ENCODE peak calls at places on chromosomes 5 and 9, in four cellular contexts. One of them, this sample, is unnamed.
A peak's percentile ranks its signal among the peaks of the same experiment; 100 is the strongest.

GRCh38 chr9:114275246-114275994 is 47.5 kb upstream of the ORM1 start:
- DNase-seq in cardiac fibroblast: peak; percentile 28
- DNase-seq in colonic mucosa: no peak
- DNase-seq in transverse colon: no peak
- DNase-seq in this sample: peak; percentile 52

GRCh38 chr9:109910616-109911568 is 130.9 kb downstream of the PALM2AKAP2 start:
- DNase-seq in cardiac fibroblast: peak; percentile 69
- DNase-seq in colonic mucosa: peak; percentile 77
- DNase-seq in transverse colon: peak; percentile 60
- DNase-seq in this sample: peak; percentile 74

GRCh38 chr5:134129411-134130238 is 15.1 kb downstream of the TCF7 start:
- DNase-seq in cardiac fibroblast: no peak
- DNase-seq in transverse colon: no peak
- DNase-seq in colonic mucosa: no peak
- DNase-seq in this sample: no peak

GRCh38 chr9:68685770-68686169 is 19.3 kb upstream of the PIP5K1B start:
- DNase-seq in cardiac fibroblast: no peak
- DNase-seq in transverse colon: peak; percentile 67
- DNase-seq in colonic mucosa: peak; percentile 82
- DNase-seq in this sample: peak; percentile 13

GRCh38 chr9:110142868-110143866 is 64.8 kb downstream of the C9orf152 start:
- DNase-seq in colonic mucosa: no peak
- DNase-seq in transverse colon: no peak
- DNase-seq in cardiac fibroblast: no peak
- DNase-seq in this sample: no peak

GRCh38 chr5:97071101-97071500 is 71.3 kb downstream of the LIX1 start:
- DNase-seq in colonic mucosa: peak; percentile 25
- DNase-seq in transverse colon: no peak
- DNase-seq in cardiac fibroblast: peak; percentile 43
- DNase-seq in this sample: peak; percentile 38

GRCh38 chr9:130144703-130145102 is 27.5 kb upstream of the NCS1 start:
- DNase-seq in cardiac fibroblast: no peak
- DNase-seq in transverse colon: no peak
- DNase-seq in colonic mucosa: no peak
- DNase-seq in this sample: no peak

GRCh38 chr5:26833596-26833995 is 204.8 kb downstream of the CDH9 start:
- DNase-seq in colonic mucosa: no peak
- DNase-seq in cardiac fibroblast: peak; percentile 3
- DNase-seq in transverse colon: no peak
- DNase-seq in this sample: peak; percentile 7

GRCh38 chr5:2376486-2376885 is 375.0 kb downstream of the IRX2 start:
- DNase-seq in cardiac fibroblast: no peak
- DNase-seq in transverse colon: no peak
- DNase-seq in colonic mucosa: no peak
- DNase-seq in this sample: no peak

GRCh38 chr9:123796073-123796472 is 133.9 kb downstream of the DENND1A start:
- DNase-seq in transverse colon: no peak
- DNase-seq in cardiac fibroblast: no peak
- DNase-seq in colonic mucosa: no peak
- DNase-seq in this sample: no peak

GRCh38 chr5:28770307-28770706 is 1731.9 kb upstream of the CDH9 start:
- DNase-seq in colonic mucosa: no peak
- DNase-seq in cardiac fibroblast: no peak
- DNase-seq in transverse colon: no peak
- DNase-seq in this sample: no peak

DNA sequence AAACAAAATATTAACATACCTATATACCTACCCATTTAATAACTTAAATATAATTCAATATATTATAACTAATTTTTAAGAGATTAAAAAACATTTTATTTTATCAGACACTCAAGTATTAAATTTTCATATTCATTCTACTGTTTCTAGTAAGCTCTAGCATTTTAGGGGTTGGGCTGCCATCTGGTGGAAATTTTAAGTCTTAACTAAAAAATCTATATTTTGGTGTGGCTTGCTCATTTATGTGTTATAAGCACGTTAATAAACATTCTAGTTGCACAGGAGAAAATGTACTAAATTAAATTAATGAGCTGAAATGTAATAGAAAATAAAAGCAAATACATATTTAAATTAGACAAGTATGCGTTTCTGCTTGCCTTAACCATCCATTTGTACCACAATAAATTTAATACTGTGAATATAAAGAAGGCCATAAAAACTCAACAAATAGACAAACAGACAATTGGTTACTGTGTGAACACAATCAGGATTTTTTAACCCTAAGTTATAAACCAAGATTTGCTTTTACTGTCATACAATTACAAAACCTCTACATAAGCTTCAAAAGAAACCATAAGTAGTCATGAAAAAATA is 1728.3 kb upstream of the CDH9 start:
- DNase-seq in colonic mucosa: no peak
- DNase-seq in transverse colon: no peak
- DNase-seq in cardiac fibroblast: peak; percentile 62
- DNase-seq in this sample: peak; percentile 62
- TF ChIP-seq CTCF in colonic mucosa: no peak
- TF ChIP-seq CTCF in transverse colon: no peak
- TF ChIP-seq CTCF in cardiac fibroblast: peak; percentile 8
- TF ChIP-seq CTCF in this sample: peak; percentile 12

DNA sequence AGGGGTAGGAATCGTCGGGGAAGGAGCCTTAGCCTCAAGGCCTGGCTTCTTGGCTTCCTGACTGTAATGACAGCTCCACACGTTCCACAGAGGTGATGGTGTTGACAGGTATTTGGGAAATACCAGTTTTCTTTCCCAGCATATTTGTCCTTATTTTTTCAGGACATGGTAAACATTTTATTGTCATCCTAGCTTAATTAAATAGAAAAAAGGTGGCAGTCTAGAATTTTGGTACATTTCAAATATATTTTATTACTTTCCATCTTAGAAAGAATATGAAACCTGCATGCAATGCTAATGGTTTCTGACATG is 8.4 kb downstream of the CXCL14 start:
- DNase-seq in cardiac fibroblast: no peak
- DNase-seq in transverse colon: no peak
- DNase-seq in colonic mucosa: no peak
- DNase-seq in this sample: no peak
- TF ChIP-seq CTCF in cardiac fibroblast: no peak
- TF ChIP-seq CTCF in transverse colon: no peak
- TF ChIP-seq CTCF in colonic mucosa: no peak
- TF ChIP-seq CTCF in this sample: no peak

DNA sequence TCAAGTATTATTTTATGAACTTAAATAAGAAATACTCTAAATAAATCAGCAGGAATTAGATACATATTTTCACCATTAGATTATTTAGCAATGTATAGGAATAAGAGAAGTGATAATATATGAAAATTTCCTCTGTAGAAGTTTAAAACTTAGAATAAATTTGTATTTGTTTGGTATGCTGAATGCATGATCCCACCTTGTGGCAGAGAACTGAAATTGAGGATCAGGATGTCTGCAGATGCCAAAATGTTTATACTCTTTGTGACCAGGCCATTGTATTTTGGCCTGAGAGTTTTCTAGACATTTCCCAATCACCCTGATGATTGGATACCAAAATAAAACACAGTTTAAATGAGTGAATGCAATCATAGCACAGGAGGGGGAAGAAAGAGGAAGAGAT is 6.3 kb downstream of the TYRP1 start:
- DNase-seq in cardiac fibroblast: peak; percentile 69
- DNase-seq in transverse colon: no peak
- DNase-seq in colonic mucosa: no peak
- DNase-seq in this sample: no peak
- TF ChIP-seq CTCF in cardiac fibroblast: peak; percentile 52
- TF ChIP-seq CTCF in transverse colon: no peak
- TF ChIP-seq CTCF in colonic mucosa: no peak
- TF ChIP-seq CTCF in this sample: no peak

GRCh38 chr9:37311938-37312730 is 110.4 kb upstream of the GRHPR start:
- DNase-seq in cardiac fibroblast: peak; percentile 94
- DNase-seq in colonic mucosa: no peak
- DNase-seq in transverse colon: no peak
- DNase-seq in this sample: peak; percentile 18

DNA sequence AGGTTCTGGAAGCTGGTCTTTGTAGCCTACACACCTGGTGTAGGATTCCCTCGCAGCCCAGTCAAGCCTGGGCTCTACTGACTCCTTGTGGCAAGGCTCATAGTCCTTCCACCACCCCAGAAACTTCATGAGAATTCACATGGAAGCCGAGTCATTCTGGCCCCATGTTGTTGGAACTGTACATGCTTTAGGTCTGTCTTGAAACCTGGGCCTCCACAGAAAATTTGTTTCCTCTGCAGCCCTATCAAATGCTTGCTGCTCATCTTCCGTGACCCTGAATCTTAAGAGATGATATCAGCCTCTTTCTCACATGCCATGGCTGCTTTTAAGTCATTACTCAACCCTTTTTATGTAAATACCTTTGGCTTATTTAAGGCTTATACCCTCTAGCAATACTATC is 113.4 kb upstream of the GRHPR start:
- DNase-seq in transverse colon: peak; percentile 23
- DNase-seq in colonic mucosa: no peak
- DNase-seq in cardiac fibroblast: peak; percentile 40
- DNase-seq in this sample: no peak
- TF ChIP-seq CTCF in transverse colon: no peak
- TF ChIP-seq CTCF in colonic mucosa: no peak
- TF ChIP-seq CTCF in cardiac fibroblast: peak; percentile 21
- TF ChIP-seq CTCF in this sample: peak; percentile 34

GRCh38 chr5:67771791-67772190 is 443.8 kb upstream of the PIK3R1 start:
- DNase-seq in colonic mucosa: no peak
- DNase-seq in cardiac fibroblast: no peak
- DNase-seq in transverse colon: no peak
- DNase-seq in this sample: no peak
- TF ChIP-seq CTCF in colonic mucosa: no peak
- TF ChIP-seq CTCF in cardiac fibroblast: no peak
- TF ChIP-seq CTCF in transverse colon: no peak
- TF ChIP-seq CTCF in this sample: no peak

DNA sequence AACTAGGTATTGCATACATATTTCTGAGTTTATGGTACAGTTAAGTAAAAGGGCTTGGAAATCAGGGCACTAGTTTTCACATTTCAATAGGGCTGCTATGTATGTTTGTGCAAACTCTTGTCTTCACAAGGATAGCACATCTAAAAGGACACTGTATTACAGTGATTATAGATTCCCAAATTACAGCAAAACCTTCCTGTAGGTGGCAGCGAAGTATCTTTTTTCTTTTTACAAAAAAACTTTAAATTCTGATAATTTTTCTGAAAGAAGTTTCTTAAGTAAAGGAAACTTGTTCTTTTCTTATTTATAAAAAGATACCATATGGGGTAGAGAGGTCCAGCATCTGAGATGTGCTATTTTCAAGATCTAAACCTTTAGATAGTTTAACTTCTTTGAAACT is 337.8 kb downstream of the PTPRD start:
- DNase-seq in colonic mucosa: no peak
- DNase-seq in cardiac fibroblast: no peak
- DNase-seq in transverse colon: no peak
- DNase-seq in this sample: no peak
- TF ChIP-seq CTCF in colonic mucosa: no peak
- TF ChIP-seq CTCF in cardiac fibroblast: no peak
- TF ChIP-seq CTCF in transverse colon: no peak
- TF ChIP-seq CTCF in this sample: no peak

DNA sequence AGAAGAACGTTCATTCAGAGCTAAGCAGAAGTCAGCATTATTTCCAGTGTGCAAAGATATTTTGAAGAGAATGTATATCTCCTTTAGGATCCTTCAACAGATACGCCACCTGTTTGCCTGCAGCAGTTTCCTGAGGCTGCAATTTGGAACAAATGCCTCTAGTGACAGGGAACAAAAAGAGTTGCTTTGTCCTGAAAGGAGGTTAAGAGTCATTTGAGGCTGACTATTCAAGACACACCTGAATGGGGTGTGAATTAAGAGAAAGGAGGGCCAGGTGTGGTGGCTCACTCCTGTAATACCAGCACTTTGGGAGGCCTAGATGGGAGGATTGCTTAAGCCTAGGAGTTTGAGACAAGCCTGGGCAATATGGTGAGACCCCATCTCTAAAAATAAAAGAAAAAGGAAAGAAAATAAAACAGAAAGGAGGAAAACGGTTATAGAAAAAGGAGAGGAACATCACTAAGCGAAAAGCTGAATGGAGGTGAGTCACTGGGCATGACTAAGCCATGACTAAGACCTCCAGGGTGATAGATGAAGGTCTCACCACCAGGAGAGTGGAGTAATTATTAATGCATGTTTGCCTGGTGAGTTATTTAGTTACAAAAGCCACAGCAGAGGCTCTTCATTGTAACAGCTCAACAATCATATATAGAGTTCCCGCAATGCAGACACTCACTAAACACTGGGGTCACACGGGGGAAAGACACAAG is 255.2 kb upstream of the TNC start:
- DNase-seq in transverse colon: no peak
- DNase-seq in colonic mucosa: no peak
- DNase-seq in cardiac fibroblast: peak; percentile 91
- DNase-seq in this sample: peak; percentile 99
- TF ChIP-seq CTCF in transverse colon: no peak
- TF ChIP-seq CTCF in colonic mucosa: no peak
- TF ChIP-seq CTCF in cardiac fibroblast: no peak
- TF ChIP-seq CTCF in this sample: peak; percentile 16

GRCh38 chr9:37974506-37975173 is 70.7 kb upstream of the SLC25A51 start:
- DNase-seq in colonic mucosa: no peak
- DNase-seq in transverse colon: no peak
- DNase-seq in cardiac fibroblast: peak; percentile 81
- DNase-seq in this sample: peak; percentile 84

GRCh38 chr9:37971107-37971459 is 67.2 kb upstream of the SLC25A51 start:
- DNase-seq in colonic mucosa: no peak
- DNase-seq in cardiac fibroblast: no peak
- DNase-seq in transverse colon: no peak
- DNase-seq in this sample: no peak

GRCh38 chr9:37970301-37971106 is 66.6 kb upstream of the SLC25A51 start:
- DNase-seq in transverse colon: no peak
- DNase-seq in colonic mucosa: no peak
- DNase-seq in cardiac fibroblast: no peak
- DNase-seq in this sample: no peak

GRCh38 chr9:37971691-37972090 is 67.8 kb upstream of the SLC25A51 start:
- DNase-seq in cardiac fibroblast: no peak
- DNase-seq in transverse colon: no peak
- DNase-seq in colonic mucosa: no peak
- DNase-seq in this sample: peak; percentile 83

DNA sequence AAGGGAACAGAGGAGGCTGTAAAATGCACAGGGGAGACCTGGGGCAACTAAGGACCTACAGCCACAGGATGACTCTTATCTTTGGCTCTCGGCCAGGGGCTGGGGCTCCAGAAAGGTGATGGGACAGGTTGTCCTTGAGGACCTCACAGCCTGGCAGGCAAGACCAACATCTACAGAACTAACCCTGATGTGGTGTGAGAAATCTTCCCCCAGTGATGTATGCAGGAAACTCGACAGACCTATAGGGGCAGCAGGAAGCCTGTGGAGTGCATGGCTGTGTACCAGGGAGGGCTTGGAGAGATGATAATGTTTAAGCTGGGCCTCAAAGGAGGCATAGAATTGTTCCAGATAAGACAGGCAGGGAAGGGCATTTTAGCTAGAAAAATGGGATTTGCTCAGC is 68.4 kb upstream of the SLC25A51 start:
- DNase-seq in colonic mucosa: no peak
- DNase-seq in cardiac fibroblast: no peak
- DNase-seq in transverse colon: no peak
- DNase-seq in this sample: peak; percentile 34
- TF ChIP-seq CTCF in colonic mucosa: no peak
- TF ChIP-seq CTCF in cardiac fibroblast: peak; percentile 38
- TF ChIP-seq CTCF in transverse colon: no peak
- TF ChIP-seq CTCF in this sample: peak; percentile 7

GRCh38 chr5:80837679-80838078 is 122.5 kb upstream of the RASGRF2 start:
- DNase-seq in cardiac fibroblast: no peak
- DNase-seq in colonic mucosa: no peak
- DNase-seq in transverse colon: no peak
- DNase-seq in this sample: no peak
- TF ChIP-seq CTCF in cardiac fibroblast: no peak
- TF ChIP-seq CTCF in colonic mucosa: no peak
- TF ChIP-seq CTCF in transverse colon: no peak
- TF ChIP-seq CTCF in this sample: no peak